ENCODE peak calls at places on chromosomes 6 and 20, in six cellular contexts. E, O, P, T, D and F are unnamed samples.

GRCh38 chr6:3769610-3770009 is 18.1 kb upstream of the PXDC1 start:
- DNase-seq in P (no peak), O (no peak), E (peak), T (peak), D (peak), F (no peak)

GRCh38 chr6:35392111-35392702 is 49.8 kb downstream of the PPARD start:
- DNase-seq in P (no peak), T (no peak), E (no peak), O (peak), D (peak), F (no peak)

GRCh38 chr6:33761922-33762629 is 15.4 kb upstream of the IP6K3 start:
- DNase-seq in D (peak), E (peak), P (peak), O (peak), T (peak), F (no peak)

GRCh38 chr6:141488466-141488865 is 644.3 kb upstream of the GJE1 start:
- DNase-seq in O (no peak), E (peak), D (peak), P (no peak), T (no peak), F (no peak)

GRCh38 chr6:43705996-43706395 is 18.4 kb upstream of the MRPS18A start:
- DNase-seq in D (peak), T (peak), P (no peak), E (peak), O (no peak), F (no peak)

GRCh38 chr20:23654005-23654404 is 16.2 kb upstream of the CST3 start:
- DNase-seq in E (no peak), D (peak), P (no peak), T (no peak), O (no peak), F (no peak)

GRCh38 chr20:20816969-20817368 is 104.5 kb upstream of the RALGAPA2 start:
- DNase-seq in T (no peak), D (no peak), O (no peak), E (no peak), P (no peak), F (no peak)

GRCh38 chr6:3918474-3918873 is 69.3 kb downstream of the FAM50B start:
- DNase-seq in P (no peak), T (no peak), E (no peak), D (no peak), O (peak), F (no peak)

GRCh38 chr6:169710009-169710408 is 8.1 kb downstream of the C6orf120 start:
- DNase-seq in O (no peak), P (no peak), D (no peak), T (no peak), E (no peak), F (no peak)